ENCODE peak calls at places on chromosomes 5 and 9, in six cellular contexts. One of them, this sample, is unnamed.

GRCh38 chr5:7904170-7904569 is 35.2 kb downstream of the MTRR start:
- DNase-seq in heart left ventricle: no peak
- DNase-seq in CD4-positive, alpha-beta T cell: no peak
- DNase-seq in cardiac muscle cell: peak
- DNase-seq in CD8-positive, alpha-beta T cell: no peak
- DNase-seq in ovary: no peak
- DNase-seq in this sample: no peak

GRCh38 chr5:171980729-171981128 is 25.7 kb downstream of the FBXW11 start:
- DNase-seq in heart left ventricle: no peak
- DNase-seq in CD4-positive, alpha-beta T cell: no peak
- DNase-seq in cardiac muscle cell: no peak
- DNase-seq in CD8-positive, alpha-beta T cell: no peak
- DNase-seq in ovary: no peak
- DNase-seq in this sample: no peak

GRCh38 chr5:123937230-123937629 is 425.3 kb downstream of the CSNK1G3 start:
- DNase-seq in heart left ventricle: peak
- DNase-seq in CD4-positive, alpha-beta T cell: no peak
- DNase-seq in cardiac muscle cell: peak
- DNase-seq in CD8-positive, alpha-beta T cell: no peak
- DNase-seq in ovary: no peak
- DNase-seq in this sample: no peak

GRCh38 chr5:109916481-109917153 is 226.9 kb downstream of the MAN2A1 start:
- DNase-seq in heart left ventricle: no peak
- DNase-seq in CD4-positive, alpha-beta T cell: no peak
- DNase-seq in cardiac muscle cell: no peak
- DNase-seq in CD8-positive, alpha-beta T cell: no peak
- DNase-seq in ovary: no peak
- DNase-seq in this sample: no peak

GRCh38 chr9:63816742-63817621 is 1468.0 kb downstream of the FOXD4L5 start:
- DNase-seq in heart left ventricle: peak
- DNase-seq in CD4-positive, alpha-beta T cell: peak
- DNase-seq in cardiac muscle cell: peak
- DNase-seq in CD8-positive, alpha-beta T cell: peak
- DNase-seq in ovary: peak
- DNase-seq in this sample: no peak

GRCh38 chr5:141245250-141245717 is at the start of gene PCDHB15:
- DNase-seq in heart left ventricle: peak
- DNase-seq in CD4-positive, alpha-beta T cell: no peak
- DNase-seq in cardiac muscle cell: peak
- DNase-seq in CD8-positive, alpha-beta T cell: no peak
- DNase-seq in ovary: peak
- DNase-seq in this sample: no peak

GRCh38 chr9:19231126-19232035 is 888 bp downstream of the DENND4C start:
- DNase-seq in heart left ventricle: no peak
- DNase-seq in CD4-positive, alpha-beta T cell: no peak
- DNase-seq in cardiac muscle cell: no peak
- DNase-seq in CD8-positive, alpha-beta T cell: no peak
- DNase-seq in ovary: no peak
- DNase-seq in this sample: peak

GRCh38 chr5:140802781-140803271 is 2.0 kb downstream of the PCDHA3 start:
- DNase-seq in heart left ventricle: no peak
- DNase-seq in CD4-positive, alpha-beta T cell: no peak
- DNase-seq in cardiac muscle cell: no peak
- DNase-seq in CD8-positive, alpha-beta T cell: no peak
- DNase-seq in ovary: no peak
- DNase-seq in this sample: no peak

GRCh38 chr9:89498845-89499480 is 1.1 kb upstream of the SEMA4D start:
- DNase-seq in heart left ventricle: no peak
- DNase-seq in CD4-positive, alpha-beta T cell: peak
- DNase-seq in cardiac muscle cell: no peak
- DNase-seq in CD8-positive, alpha-beta T cell: no peak
- DNase-seq in ovary: no peak
- DNase-seq in this sample: no peak

GRCh38 chr5:115432691-115433090 is 111.9 kb downstream of the FEM1C start:
- DNase-seq in heart left ventricle: no peak
- DNase-seq in CD4-positive, alpha-beta T cell: no peak
- DNase-seq in cardiac muscle cell: no peak
- DNase-seq in CD8-positive, alpha-beta T cell: no peak
- DNase-seq in ovary: no peak
- DNase-seq in this sample: no peak

GRCh38 chr5:97297063-97297715 is 114.1 kb upstream of the RIOK2 start:
- DNase-seq in heart left ventricle: no peak
- DNase-seq in CD4-positive, alpha-beta T cell: no peak
- DNase-seq in cardiac muscle cell: peak
- DNase-seq in CD8-positive, alpha-beta T cell: no peak
- DNase-seq in ovary: no peak
- DNase-seq in this sample: no peak

GRCh38 chr5:140632366-140633080 is 452 bp downstream of the CD14 start:
- DNase-seq in heart left ventricle: peak
- DNase-seq in CD4-positive, alpha-beta T cell: peak
- DNase-seq in cardiac muscle cell: peak
- DNase-seq in CD8-positive, alpha-beta T cell: peak
- DNase-seq in ovary: peak
- DNase-seq in this sample: peak

GRCh38 chr9:107870927-107871720 is 381.6 kb upstream of the KLF4 start:
- DNase-seq in heart left ventricle: no peak
- DNase-seq in CD4-positive, alpha-beta T cell: no peak
- DNase-seq in cardiac muscle cell: no peak
- DNase-seq in CD8-positive, alpha-beta T cell: no peak
- DNase-seq in ovary: no peak
- DNase-seq in this sample: no peak

GRCh38 chr5:40499514-40500273 is 180.0 kb upstream of the PTGER4 start:
- DNase-seq in heart left ventricle: no peak
- DNase-seq in CD4-positive, alpha-beta T cell: no peak
- DNase-seq in cardiac muscle cell: no peak
- DNase-seq in CD8-positive, alpha-beta T cell: no peak
- DNase-seq in ovary: no peak
- DNase-seq in this sample: no peak

GRCh38 chr5:125455041-125455440 is 708.6 kb upstream of the ZNF608 start:
- DNase-seq in heart left ventricle: no peak
- DNase-seq in CD4-positive, alpha-beta T cell: no peak
- DNase-seq in cardiac muscle cell: peak
- DNase-seq in CD8-positive, alpha-beta T cell: no peak
- DNase-seq in ovary: no peak
- DNase-seq in this sample: no peak

GRCh38 chr9:110426052-110426709 is 88.5 kb upstream of the TXNDC8 start:
- DNase-seq in heart left ventricle: no peak
- DNase-seq in CD4-positive, alpha-beta T cell: no peak
- DNase-seq in cardiac muscle cell: peak
- DNase-seq in CD8-positive, alpha-beta T cell: no peak
- DNase-seq in ovary: no peak
- DNase-seq in this sample: no peak

GRCh38 chr9:91162311-91162710 is 199.4 kb downstream of the AUH start:
- DNase-seq in heart left ventricle: no peak
- DNase-seq in CD4-positive, alpha-beta T cell: no peak
- DNase-seq in cardiac muscle cell: no peak
- DNase-seq in CD8-positive, alpha-beta T cell: no peak
- DNase-seq in ovary: no peak
- DNase-seq in this sample: no peak

GRCh38 chr9:5072871-5073270 is 87.8 kb downstream of the JAK2 start:
- DNase-seq in heart left ventricle: no peak
- DNase-seq in CD4-positive, alpha-beta T cell: no peak
- DNase-seq in cardiac muscle cell: no peak
- DNase-seq in CD8-positive, alpha-beta T cell: no peak
- DNase-seq in ovary: no peak
- DNase-seq in this sample: no peak

GRCh38 chr5:115378754-115379153 is 82.3 kb upstream of the CCDC112 start:
- DNase-seq in heart left ventricle: no peak
- DNase-seq in CD4-positive, alpha-beta T cell: no peak
- DNase-seq in cardiac muscle cell: no peak
- DNase-seq in CD8-positive, alpha-beta T cell: no peak
- DNase-seq in ovary: no peak
- DNase-seq in this sample: no peak

GRCh38 chr9:88230612-88231011 is 92.3 kb upstream of the SPATA31C2 start:
- DNase-seq in heart left ventricle: no peak
- DNase-seq in CD4-positive, alpha-beta T cell: no peak
- DNase-seq in cardiac muscle cell: no peak
- DNase-seq in CD8-positive, alpha-beta T cell: no peak
- DNase-seq in ovary: no peak
- DNase-seq in this sample: no peak

GRCh38 chr5:90530736-90531487 is 1.5 kb upstream of the LYSMD3 start:
- DNase-seq in heart left ventricle: no peak
- DNase-seq in CD4-positive, alpha-beta T cell: no peak
- DNase-seq in cardiac muscle cell: no peak
- DNase-seq in CD8-positive, alpha-beta T cell: no peak
- DNase-seq in ovary: peak
- DNase-seq in this sample: no peak

GRCh38 chr5:61327761-61328753 is 4.0 kb upstream of the ZSWIM6 start:
- DNase-seq in heart left ventricle: no peak
- DNase-seq in CD4-positive, alpha-beta T cell: no peak
- DNase-seq in cardiac muscle cell: peak
- DNase-seq in CD8-positive, alpha-beta T cell: no peak
- DNase-seq in ovary: no peak
- DNase-seq in this sample: no peak

GRCh38 chr9:135741276-135742219 is 39.6 kb downstream of the KCNT1 start:
- DNase-seq in heart left ventricle: no peak
- DNase-seq in CD4-positive, alpha-beta T cell: no peak
- DNase-seq in cardiac muscle cell: no peak
- DNase-seq in CD8-positive, alpha-beta T cell: no peak
- DNase-seq in ovary: no peak
- DNase-seq in this sample: no peak

GRCh38 chr5:110463116-110463515 is 263.4 kb downstream of the TMEM232 start:
- DNase-seq in heart left ventricle: no peak
- DNase-seq in CD4-positive, alpha-beta T cell: no peak
- DNase-seq in cardiac muscle cell: no peak
- DNase-seq in CD8-positive, alpha-beta T cell: no peak
- DNase-seq in ovary: no peak
- DNase-seq in this sample: no peak

GRCh38 chr5:132258102-132259060 is 885 bp downstream of the PDLIM4 start:
- DNase-seq in heart left ventricle: no peak
- DNase-seq in CD4-positive, alpha-beta T cell: no peak
- DNase-seq in cardiac muscle cell: peak
- DNase-seq in CD8-positive, alpha-beta T cell: no peak
- DNase-seq in ovary: peak
- DNase-seq in this sample: no peak

GRCh38 chr9:125989090-125989501 is 241.9 kb downstream of the PBX3 start:
- DNase-seq in heart left ventricle: no peak
- DNase-seq in CD4-positive, alpha-beta T cell: no peak
- DNase-seq in cardiac muscle cell: no peak
- DNase-seq in CD8-positive, alpha-beta T cell: no peak
- DNase-seq in ovary: no peak
- DNase-seq in this sample: no peak

GRCh38 chr9:79611091-79611614 is 39.4 kb downstream of the TLE4 start:
- DNase-seq in heart left ventricle: no peak
- DNase-seq in CD4-positive, alpha-beta T cell: no peak
- DNase-seq in cardiac muscle cell: peak
- DNase-seq in CD8-positive, alpha-beta T cell: no peak
- DNase-seq in ovary: no peak
- DNase-seq in this sample: no peak

GRCh38 chr9:97517331-97518089 is 16.0 kb downstream of the TMOD1 start:
- DNase-seq in heart left ventricle: no peak
- DNase-seq in CD4-positive, alpha-beta T cell: no peak
- DNase-seq in cardiac muscle cell: no peak
- DNase-seq in CD8-positive, alpha-beta T cell: no peak
- DNase-seq in ovary: no peak
- DNase-seq in this sample: no peak
- H3K27ac ChIP-seq in heart left ventricle: no peak
- H3K27ac ChIP-seq in CD4-positive, alpha-beta T cell: no peak
- H3K27ac ChIP-seq in cardiac muscle cell: peak
- H3K27ac ChIP-seq in CD8-positive, alpha-beta T cell: no peak
- H3K27ac ChIP-seq in ovary: peak
- H3K27ac ChIP-seq in this sample: no peak

GRCh38 chr5:2109566-2109965 is 226.8 kb upstream of the IRX4 start:
- DNase-seq in heart left ventricle: no peak
- DNase-seq in CD4-positive, alpha-beta T cell: no peak
- DNase-seq in cardiac muscle cell: no peak
- DNase-seq in CD8-positive, alpha-beta T cell: no peak
- DNase-seq in ovary: no peak
- DNase-seq in this sample: no peak
- H3K27ac ChIP-seq in heart left ventricle: no peak
- H3K27ac ChIP-seq in CD4-positive, alpha-beta T cell: no peak
- H3K27ac ChIP-seq in cardiac muscle cell: no peak
- H3K27ac ChIP-seq in CD8-positive, alpha-beta T cell: no peak
- H3K27ac ChIP-seq in ovary: no peak
- H3K27ac ChIP-seq in this sample: no peak

GRCh38 chr5:74622122-74622521 is 18.4 kb downstream of the ENC1 start:
- DNase-seq in heart left ventricle: no peak
- DNase-seq in CD4-positive, alpha-beta T cell: no peak
- DNase-seq in cardiac muscle cell: no peak
- DNase-seq in CD8-positive, alpha-beta T cell: no peak
- DNase-seq in ovary: no peak
- DNase-seq in this sample: no peak

GRCh38 chr5:74624009-74624408 is 16.5 kb downstream of the ENC1 start:
- DNase-seq in heart left ventricle: no peak
- DNase-seq in CD4-positive, alpha-beta T cell: no peak
- DNase-seq in cardiac muscle cell: no peak
- DNase-seq in CD8-positive, alpha-beta T cell: no peak
- DNase-seq in ovary: no peak
- DNase-seq in this sample: no peak

GRCh38 chr5:74624501-74624900 is 16.0 kb downstream of the ENC1 start:
- DNase-seq in heart left ventricle: no peak
- DNase-seq in CD4-positive, alpha-beta T cell: no peak
- DNase-seq in cardiac muscle cell: no peak
- DNase-seq in CD8-positive, alpha-beta T cell: no peak
- DNase-seq in ovary: no peak
- DNase-seq in this sample: no peak

GRCh38 chr5:74621492-74621891 is 19.0 kb downstream of the ENC1 start:
- DNase-seq in heart left ventricle: no peak
- DNase-seq in CD4-positive, alpha-beta T cell: no peak
- DNase-seq in cardiac muscle cell: no peak
- DNase-seq in CD8-positive, alpha-beta T cell: no peak
- DNase-seq in ovary: no peak
- DNase-seq in this sample: no peak

GRCh38 chr5:74622944-74623343 is 17.6 kb downstream of the ENC1 start:
- DNase-seq in heart left ventricle: no peak
- DNase-seq in CD4-positive, alpha-beta T cell: no peak
- DNase-seq in cardiac muscle cell: no peak
- DNase-seq in CD8-positive, alpha-beta T cell: no peak
- DNase-seq in ovary: no peak
- DNase-seq in this sample: no peak
- H3K27ac ChIP-seq in heart left ventricle: no peak
- H3K27ac ChIP-seq in CD4-positive, alpha-beta T cell: no peak
- H3K27ac ChIP-seq in cardiac muscle cell: no peak
- H3K27ac ChIP-seq in CD8-positive, alpha-beta T cell: no peak
- H3K27ac ChIP-seq in ovary: no peak
- H3K27ac ChIP-seq in this sample: no peak

DNA sequence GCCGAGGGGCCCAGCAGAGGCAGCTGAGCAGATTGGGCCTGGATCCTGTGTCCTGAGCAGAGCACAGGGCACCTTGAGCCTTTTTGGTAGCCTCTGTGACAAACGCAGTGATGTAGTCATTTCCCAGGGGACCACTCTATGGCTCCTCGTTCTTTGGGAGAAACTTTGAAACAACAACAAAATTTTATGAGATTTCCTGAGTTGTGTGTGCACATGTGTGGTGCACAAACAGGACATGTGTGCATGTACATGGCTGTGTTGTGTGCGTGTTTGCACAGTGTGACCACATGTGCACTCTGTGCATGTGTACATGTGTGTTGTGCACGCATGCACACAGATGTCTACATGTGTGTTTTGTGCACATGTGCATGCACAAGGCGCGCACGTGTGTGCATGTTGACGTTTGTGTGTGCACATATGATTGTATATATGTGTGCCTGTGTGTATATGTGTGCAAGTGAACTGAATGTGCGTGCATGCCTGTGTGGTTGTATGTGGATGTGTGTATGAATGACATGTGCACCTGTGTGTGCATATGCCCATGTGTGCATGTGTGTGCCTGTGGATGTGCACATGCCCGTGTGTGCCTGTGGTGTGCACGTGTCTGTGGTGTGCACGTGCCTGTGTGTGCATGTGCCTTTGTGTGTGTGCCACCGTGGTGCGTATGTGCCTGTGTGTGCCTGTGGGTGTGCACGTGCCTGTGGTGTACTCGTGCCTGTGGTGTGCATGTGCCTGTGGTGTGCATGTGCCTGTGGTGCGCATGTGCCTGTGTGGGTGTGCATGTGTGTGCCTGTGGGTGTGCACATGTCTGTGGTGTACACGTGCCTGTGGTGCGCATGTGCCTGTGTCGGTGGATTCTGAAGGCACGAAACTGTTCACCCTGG is 221.6 kb downstream of the CACNA1B start:
- DNase-seq in heart left ventricle: no peak
- DNase-seq in CD4-positive, alpha-beta T cell: no peak
- DNase-seq in cardiac muscle cell: no peak
- DNase-seq in CD8-positive, alpha-beta T cell: no peak
- DNase-seq in ovary: no peak
- DNase-seq in this sample: no peak
- H3K27ac ChIP-seq in heart left ventricle: no peak
- H3K27ac ChIP-seq in CD4-positive, alpha-beta T cell: no peak
- H3K27ac ChIP-seq in cardiac muscle cell: no peak
- H3K27ac ChIP-seq in CD8-positive, alpha-beta T cell: no peak
- H3K27ac ChIP-seq in ovary: no peak
- H3K27ac ChIP-seq in this sample: no peak

This sample was measured in substantia nigra.